ENCODE peak calls at places on chromosome 3, in seven cellular contexts. D is cardiac muscle cell; V is Caki2; T is PC-3; O is activated naive CD8-positive, alpha-beta T cell treated with anti-CD3 and anti-CD28 coated beads, Interleukin-2, amount 50 U/mL, for 24 hours; Y is naive B cell; R is left ventricle myocardium inferior. W is an unnamed sample.

GRCh38 chr3:186340211-186340610 is 21.8 kb downstream of the DGKG start:
- DNase-seq in D (no peak), V (no peak), T (peak; percentile 24), O (no peak), Y (no peak), R (no peak), W (no peak)

GRCh38 chr3:179067839-179068238 is 3.8 kb downstream of the ZMAT3 start:
- DNase-seq in D (peak; percentile 13), V (no peak), T (no peak), O (no peak), Y (no peak), R (no peak), W (no peak)

GRCh38 chr3:13305623-13306022 is 114.5 kb downstream of the NUP210 start:
- DNase-seq in D (no peak), V (no peak), T (no peak), O (no peak), Y (no peak), R (no peak), W (no peak)

GRCh38 chr3:32284443-32284842 is 46.0 kb downstream of the CMTM8 start:
- DNase-seq in D (no peak), V (no peak), T (no peak), O (no peak), Y (no peak), R (no peak), W (no peak)

GRCh38 chr3:3998140-3998977 is 199.1 kb downstream of the LRRN1 start:
- DNase-seq in D (peak; percentile 36), V (peak; percentile 4), T (peak; percentile 61), O (peak; percentile 14), Y (no peak), R (no peak), W (peak; percentile 11)

GRCh38 chr3:185325946-185326791 is 36.8 kb upstream of the MAP3K13 start:
- DNase-seq in D (no peak), V (no peak), T (no peak), O (no peak), Y (no peak), R (no peak), W (no peak)

GRCh38 chr3:128619146-128619890 is 31.3 kb downstream of the RPN1 start:
- DNase-seq in D (no peak), V (no peak), T (peak; percentile 50), O (peak; percentile 25), Y (no peak), R (no peak), W (no peak)

GRCh38 chr3:112061152-112061551 is 25.0 kb upstream of the C3orf52 start:
- DNase-seq in D (no peak), V (peak; percentile 75), T (no peak), O (no peak), Y (no peak), R (no peak), W (no peak)